ENCODE peak calls at places on chromosomes 2 and 18, in five cellular contexts. Y is GM20000, C is GM13976, D is cardiac muscle cell, M is spleen. A is an unnamed sample.
A peak's percentile ranks its signal among the peaks of the same experiment; 100 is the strongest.

GRCh38 chr2:111202266-111203040 is 81.7 kb downstream of the BCL2L11 start:
- DNase-seq in C (no peak), Y (no peak), M (no peak), D (no peak), A (peak; percentile 28)

GRCh38 chr2:71609958-71610357 is 156.6 kb downstream of the DYSF start:
- DNase-seq in Y (no peak), C (no peak), M (no peak), D (no peak), A (peak; percentile 10)

GRCh38 chr2:179332903-179333302 is 68.3 kb upstream of the SESTD1 start:
- DNase-seq in D (no peak), M (no peak), C (no peak), Y (no peak), A (no peak)

GRCh38 chr2:64636105-64636873 is 17.4 kb downstream of the SERTAD2 start:
- DNase-seq in M (peak; percentile 86), D (no peak), C (peak; percentile 78), Y (peak; percentile 70), A (no peak)

GRCh38 chr2:222196159-222196558 is 102.6 kb downstream of the PAX3 start:
- DNase-seq in D (no peak), M (no peak), Y (no peak), C (no peak), A (no peak)

GRCh38 chr18:37564796-37565137 is 831 bp downstream of the CELF4 start:
- DNase-seq in Y (peak; percentile 32), D (peak; percentile 92), C (peak; percentile 43), M (peak; percentile 77), A (no peak)

GRCh38 chr2:78408795-78409118 is 616.7 kb upstream of the REG3G start:
- DNase-seq in M (peak; percentile 33), Y (no peak), D (peak; percentile 67), C (no peak), A (no peak)

GRCh38 chr2:9653485-9654271 is 22.9 kb upstream of the YWHAQ start:
- DNase-seq in C (no peak), M (no peak), D (no peak), Y (no peak), A (no peak)

GRCh38 chr2:199459286-199460100 is 1.8 kb upstream of the SATB2 start:
- DNase-seq in M (peak; percentile 93), C (peak; percentile 58), D (peak; percentile 93), Y (peak; percentile 73), A (peak; percentile 86)

GRCh38 chr2:101341901-101342624 is 33.6 kb upstream of the RNF149 start:
- DNase-seq in C (peak; percentile 83), D (peak; percentile 79), Y (peak; percentile 71), M (peak; percentile 91), A (peak; percentile 42)

GRCh38 chr2:19611491-19612332 is 253.3 kb upstream of the OSR1 start:
- DNase-seq in M (no peak), Y (no peak), D (no peak), C (no peak), A (peak; percentile 89)

GRCh38 chr2:29782531-29782930 is 138.9 kb downstream of the ALK start:
- DNase-seq in D (no peak), Y (no peak), M (no peak), C (no peak), A (no peak)

GRCh38 chr2:189318761-189319160 is 122.5 kb upstream of the WDR75 start:
- DNase-seq in M (no peak), C (no peak), Y (no peak), D (no peak), A (peak; percentile 44)

GRCh38 chr2:16546128-16546754 is 119.4 kb downstream of the CYRIA start:
- DNase-seq in Y (peak; percentile 23), D (peak; percentile 94), C (no peak), M (no peak), A (no peak)

GRCh38 chr2:86410581-86410980 is 30.6 kb upstream of the KDM3A start:
- DNase-seq in M (no peak), C (no peak), Y (no peak), D (no peak), A (no peak)
- TF ChIP-seq CTCF in M (no peak), C (no peak), Y (no peak), D (no peak), A (no peak)

GRCh38 chr18:62523631-62524442 is 1.0 kb downstream of the ZCCHC2 start:
- DNase-seq in C (peak; percentile 42), D (peak; percentile 77), M (peak; percentile 93), Y (peak; percentile 56), A (no peak)

GRCh38 chr18:62521588-62521987 is 1.2 kb upstream of the ZCCHC2 start:
- DNase-seq in D (no peak), C (no peak), M (no peak), Y (no peak), A (no peak)

GRCh38 chr18:62523255-62523588 is 397 bp downstream of the ZCCHC2 start:
- DNase-seq in C (peak; percentile 91), Y (no peak), M (no peak), D (no peak), A (no peak)

GRCh38 chr18:62522178-62522509 is 681 bp upstream of the ZCCHC2 start:
- DNase-seq in D (no peak), M (no peak), Y (no peak), C (no peak), A (no peak)

DNA sequence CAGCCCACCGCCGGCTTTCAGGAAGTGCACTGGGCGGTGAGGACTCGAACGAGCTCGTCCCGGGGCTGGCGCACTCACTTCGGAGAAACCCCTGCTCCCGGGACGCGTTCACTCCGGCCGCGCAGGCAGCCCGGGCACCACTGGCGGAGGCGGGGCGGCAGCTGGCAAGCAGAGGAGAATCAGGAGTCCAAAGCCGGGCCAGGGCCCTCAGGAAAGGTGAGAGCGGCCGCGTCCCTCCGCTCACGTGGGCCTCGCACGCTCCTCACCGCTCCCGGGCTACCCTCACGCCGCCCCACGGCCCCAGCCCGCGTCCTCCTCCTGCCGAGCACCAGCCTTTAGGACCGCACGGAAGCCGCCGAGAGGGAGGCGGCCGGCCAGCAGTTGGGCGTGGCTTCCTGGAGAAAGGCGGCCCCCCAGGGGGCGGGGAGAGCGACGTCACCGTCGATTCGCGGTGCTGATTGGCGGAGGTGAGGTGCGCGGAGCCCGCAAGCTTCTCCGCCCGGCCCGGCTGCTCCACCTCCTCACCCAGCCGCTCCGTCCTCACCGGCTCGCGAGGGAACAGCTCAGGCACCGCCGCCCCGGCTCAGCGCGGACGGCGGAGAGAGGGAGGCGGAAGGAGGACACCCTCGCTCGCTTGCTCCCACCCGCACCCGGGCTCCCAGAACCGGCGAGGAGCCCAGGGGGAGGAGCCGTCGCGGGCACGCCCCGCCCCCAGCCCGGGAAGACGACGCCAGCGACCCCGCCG is at the start of gene ZCCHC2:
- DNase-seq in Y (peak; percentile 98), D (peak; percentile 98), M (peak; percentile 99), C (peak; percentile 95), A (peak; percentile 93)
- TF ChIP-seq CTCF in Y (no peak), D (no peak), M (peak; percentile 30), C (no peak), A (no peak)

GRCh38 chr2:240131941-240132650 is 4.0 kb downstream of the COPS9 start:
- DNase-seq in D (no peak), M (peak; percentile 66), Y (no peak), C (no peak), A (no peak)
- TF ChIP-seq CTCF in D (peak; percentile 10), M (no peak), Y (no peak), C (no peak), A (no peak)

GRCh38 chr2:17918789-17919188 is 40.3 kb downstream of the KCNS3 start:
- DNase-seq in M (no peak), Y (no peak), D (peak; percentile 13), C (no peak), A (no peak)
- TF ChIP-seq CTCF in M (no peak), Y (no peak), D (no peak), C (no peak), A (no peak)

GRCh38 chr2:102520009-102520408 is 47.0 kb downstream of the SLC9A4 start:
- DNase-seq in M (no peak), Y (peak; percentile 46), C (peak; percentile 33), D (peak; percentile 51), A (no peak)
- TF ChIP-seq CTCF in M (peak; percentile 33), Y (peak; percentile 40), C (peak; percentile 62), D (peak; percentile 55), A (peak; percentile 42)

GRCh38 chr2:177668617-177669016 is 276.0 kb downstream of the AGPS start:
- DNase-seq in M (no peak), D (no peak), C (no peak), Y (no peak), A (no peak)

GRCh38 chr2:177669625-177670330 is 277.2 kb downstream of the AGPS start:
- DNase-seq in M (no peak), Y (no peak), C (no peak), D (no peak), A (no peak)

GRCh38 chr2:177670791-177671528 is 278.4 kb downstream of the AGPS start:
- DNase-seq in C (peak; percentile 18), D (no peak), M (no peak), Y (peak; percentile 20), A (no peak)

GRCh38 chr2:177667626-177668025 is 275.1 kb downstream of the AGPS start:
- DNase-seq in C (no peak), Y (no peak), M (no peak), D (no peak), A (no peak)

DNA sequence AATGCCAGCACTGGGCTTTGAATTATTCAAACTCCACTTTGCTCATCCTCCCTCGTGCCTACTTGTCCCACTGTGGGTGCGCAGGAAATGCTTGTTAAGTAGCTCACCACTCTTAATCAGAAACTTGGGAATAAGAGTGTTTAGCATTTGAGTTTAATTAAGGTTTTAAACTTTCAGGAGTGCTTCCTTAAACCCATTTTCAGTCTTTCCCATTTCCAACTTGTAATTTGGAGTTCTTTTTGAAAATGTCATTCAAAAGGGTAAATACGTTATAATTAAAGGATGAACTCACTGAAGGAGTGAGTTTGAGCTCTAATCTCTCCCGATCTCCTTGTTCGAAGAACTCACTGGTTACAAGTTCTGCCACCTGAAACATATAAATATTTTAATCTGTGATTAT is 276.6 kb downstream of the AGPS start:
- DNase-seq in D (no peak), C (no peak), Y (no peak), M (no peak), A (no peak)
- TF ChIP-seq CTCF in D (no peak), C (no peak), Y (no peak), M (no peak), A (no peak)